ENCODE peak calls at places on chromosomes 7 and 10, in ten cellular contexts. J is breast epithelium; F is right lobe of liver; Y is activated gamma-delta T cell treated with Interleukin-2 at 50 U/mL for 16 hours; N is SJCRH30; T is smooth muscle cell of the brain vasculature; O is stimulated activated CD8-positive, alpha-beta memory T cell treated with anti-CD3 and anti-CD28 coated beads, Interleukin-4, amount 100 ng/mL, for 4 hours; K is caudate nucleus; U is heart right ventricle; X is sciatic nerve. Q is an unnamed sample.
A peak's percentile ranks its signal among the peaks of the same experiment; 100 is the strongest.

GRCh38 chr7:91953618-91954017 is 13.0 kb downstream of the AKAP9 start:
- DNase-seq in U (no peak), O (no peak), K (no peak), Y (no peak), J (no peak), F (no peak), X (no peak), T (no peak), N (no peak), Q (no peak)

GRCh38 chr7:151406051-151406875 is 3.6 kb downstream of the WDR86 start:
- DNase-seq in Y (no peak), J (no peak), K (no peak), N (no peak), T (no peak), X (no peak), O (no peak), F (peak; percentile 36), U (no peak), Q (no peak)

GRCh38 chr7:151244156-151244870 is 4.2 kb downstream of the SMARCD3 start:
- DNase-seq in U (no peak), T (no peak), X (no peak), F (no peak), K (no peak), Y (peak; percentile 56), O (no peak), J (no peak), N (peak; percentile 50), Q (no peak)

GRCh38 chr7:214410-215212 is 22.2 kb downstream of the FAM20C start:
- DNase-seq in K (no peak), U (no peak), X (no peak), O (no peak), Y (no peak), J (no peak), F (peak; percentile 93), T (peak; percentile 77), N (no peak), Q (no peak)

GRCh38 chr7:932651-932975 is 21.9 kb downstream of the ADAP1 start:
- DNase-seq in J (no peak), U (no peak), K (no peak), T (no peak), N (no peak), X (no peak), F (no peak), Y (no peak), O (no peak), Q (no peak)

GRCh38 chr7:121755818-121756501 is 117.0 kb upstream of the PTPRZ1 start:
- DNase-seq in X (no peak), U (no peak), T (no peak), F (no peak), K (no peak), J (no peak), N (no peak), O (no peak), Y (no peak), Q (no peak)

GRCh38 chr10:31620236-31621151 is 301.5 kb downstream of the ZEB1 start:
- DNase-seq in N (peak; percentile 97), J (no peak), F (no peak), K (no peak), Y (no peak), O (no peak), X (peak; percentile 82), T (no peak), U (peak; percentile 87), Q (peak; percentile 45)

GRCh38 chr10:73889014-73889413 is 14.7 kb upstream of the CAMK2G start:
- DNase-seq in O (no peak), J (peak; percentile 76), U (peak; percentile 41), K (no peak), F (no peak), N (peak; percentile 97), T (no peak), X (peak; percentile 69), Y (no peak), Q (no peak)

GRCh38 chr7:150879345-150879744 is 27.0 kb downstream of the AOC1 start:
- DNase-seq in O (no peak), F (no peak), U (no peak), K (no peak), N (no peak), J (no peak), T (no peak), Y (no peak), X (no peak), Q (no peak)

GRCh38 chr7:26443761-26444160 is 152.1 kb downstream of the SNX10 start:
- DNase-seq in O (no peak), Y (no peak), J (no peak), K (no peak), N (no peak), U (no peak), F (no peak), T (no peak), X (no peak), Q (no peak)

GRCh38 chr10:119803264-119803663 is 69.4 kb downstream of the MCMBP start:
- DNase-seq in J (no peak), O (no peak), U (no peak), K (no peak), Y (no peak), T (no peak), X (no peak), N (no peak), F (no peak), Q (no peak)

GRCh38 chr7:43138710-43139601 is 26.5 kb downstream of the HECW1 start:
- DNase-seq in K (no peak), T (peak; percentile 90), O (no peak), X (no peak), U (no peak), N (no peak), Y (no peak), J (no peak), F (no peak), Q (no peak)

GRCh38 chr10:92239600-92240288 is 51.1 kb downstream of the CPEB3 start:
- DNase-seq in Y (peak; percentile 19), X (peak; percentile 71), J (no peak), T (no peak), N (peak; percentile 2), K (peak; percentile 46), F (peak; percentile 67), U (peak; percentile 28), O (no peak), Q (peak; percentile 39)

GRCh38 chr10:100346351-100346764 is 675 bp upstream of the SCD start:
- DNase-seq in F (peak; percentile 85), N (peak; percentile 88), O (peak; percentile 35), J (no peak), Y (peak; percentile 53), T (no peak), K (peak; percentile 69), U (peak; percentile 32), X (peak; percentile 86), Q (peak; percentile 61)

GRCh38 chr7:127415060-127415742 is 22.7 kb upstream of the ZNF800 start:
- DNase-seq in U (no peak), N (no peak), T (no peak), J (no peak), Y (no peak), X (no peak), O (no peak), F (no peak), K (no peak), Q (no peak)

GRCh38 chr10:54587973-54588372 is 213.1 kb downstream of the PCDH15 start:
- DNase-seq in K (no peak), J (no peak), F (no peak), O (no peak), T (no peak), Y (no peak), U (no peak), X (no peak), N (no peak), Q (no peak)

GRCh38 chr7:132932321-132933075 is 149.4 kb downstream of the CHCHD3 start:
- DNase-seq in U (no peak), X (no peak), T (no peak), F (no peak), N (no peak), J (no peak), Y (no peak), O (no peak), K (no peak), Q (no peak)

GRCh38 chr10:119689016-119689564 is 36.8 kb upstream of the INPP5F start:
- DNase-seq in T (no peak), U (no peak), O (no peak), F (no peak), Y (no peak), X (no peak), K (no peak), J (no peak), N (no peak), Q (no peak)